ENCODE peak calls at places on chromosomes 12 and 14, in five cellular contexts. S is stomach, R is HCT116, H is uterus, K is transverse colon. D is an unnamed sample. For H3K27me3, the result is how much of the 10 kb centered on the place peaks cover.

GRCh38 chr12:99822273-99822672 is 162.5 kb downstream of the ANKS1B start:
- DNase-seq in S (no peak), R (no peak), H (no peak), K (no peak), D (no peak)

GRCh38 chr14:96204151-96205058 is at the start of gene BDKRB2:
- DNase-seq in S (peak), R (peak), H (peak), K (peak), D (peak)

GRCh38 chr14:100078997-100079561 is 13.9 kb downstream of the EVL start:
- DNase-seq in S (peak), R (no peak), H (no peak), K (peak), D (no peak)

GRCh38 chr14:66746316-66747006 is 238.5 kb downstream of the GPHN start:
- DNase-seq in S (no peak), R (peak), H (no peak), K (no peak), D (no peak)

GRCh38 chr14:100605230-100605629 is 18.0 kb upstream of the BEGAIN start:
- DNase-seq in S (no peak), R (no peak), H (no peak), K (no peak), D (no peak)

GRCh38 chr12:76236640-76237039 is 111.6 kb downstream of the BBS10 start:
- DNase-seq in S (no peak), R (peak), H (no peak), K (no peak), D (no peak)

GRCh38 chr12:106078358-106079025 is 60.3 kb downstream of the NUAK1 start:
- DNase-seq in S (no peak), R (no peak), H (peak), K (peak), D (no peak)

GRCh38 chr12:12859690-12860089 is 31.7 kb upstream of the GPRC5A start:
- DNase-seq in S (no peak), R (no peak), H (no peak), K (no peak), D (no peak)

GRCh38 chr12:77965790-77966189 is 135.1 kb downstream of the NAV3 start:
- DNase-seq in S (no peak), R (no peak), H (no peak), K (no peak), D (no peak)

GRCh38 chr12:16515666-16516065 is 90.3 kb downstream of the LMO3 start:
- DNase-seq in S (no peak), R (no peak), H (no peak), K (no peak), D (no peak)

GRCh38 chr14:105091335-105092123 is 26.3 kb upstream of the GPR132 start:
- DNase-seq in S (peak), R (peak), H (peak), K (peak), D (peak)

GRCh38 chr14:90839889-90840266 is 23.6 kb upstream of the TTC7B start:
- DNase-seq in S (no peak), R (no peak), H (no peak), K (no peak), D (no peak)

GRCh38 chr14:22887260-22887989 is 4.4 kb downstream of the REM2 start:
- DNase-seq in S (peak), R (peak), H (peak), K (peak), D (peak)

GRCh38 chr14:22888662-22889061 is 5.6 kb downstream of the REM2 start:
- DNase-seq in S (no peak), R (no peak), H (no peak), K (no peak), D (no peak)

GRCh38 chr14:22885975-22886374 is 3.0 kb downstream of the REM2 start:
- DNase-seq in S (no peak), R (no peak), H (no peak), K (no peak), D (no peak)

GRCh38 chr14:22886500-22887259 is 3.7 kb downstream of the REM2 start:
- DNase-seq in S (peak), R (peak), H (peak), K (peak), D (peak)

DNA sequence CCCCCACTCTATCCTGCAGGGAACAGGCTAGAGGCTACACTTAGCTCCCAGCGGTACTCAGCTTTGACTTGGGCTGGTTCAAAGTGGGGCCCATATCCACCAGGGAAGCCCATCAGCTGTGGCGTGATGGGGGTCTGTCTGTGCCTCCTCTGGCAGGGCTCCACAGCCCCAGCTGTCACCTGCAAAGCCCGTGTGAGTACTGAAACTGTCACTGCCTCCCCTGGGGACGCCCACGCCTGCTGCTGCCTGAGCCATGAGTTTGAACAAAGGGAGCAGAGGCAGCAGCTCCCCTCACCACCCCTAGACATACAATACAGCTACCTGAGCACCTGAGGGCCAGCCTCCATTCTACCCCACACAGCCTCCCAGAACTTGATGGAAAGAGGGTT is 5.0 kb downstream of the REM2 start:
- DNase-seq in S (no peak), R (no peak), H (no peak), K (peak), D (no peak)
- H3K4me3 ChIP-seq in S (peak), R (peak), H (no peak), K (no peak), D (peak)

GRCh38 chr12:26128180-26128579 is 3.3 kb upstream of the BHLHE41 start:
- DNase-seq in S (no peak), R (no peak), H (no peak), K (no peak), D (no peak)
- H3K27me3 ChIP-seq in S (under half), R (under half), H (under half), K (under half), D (under half)

GRCh38 chr12:53097207-53097563 is 282 bp upstream of the IGFBP6 start:
- DNase-seq in S (no peak), R (no peak), H (no peak), K (no peak), D (no peak)

GRCh38 chr12:53097564-53098353 is at the start of gene IGFBP6:
- DNase-seq in S (peak), R (no peak), H (peak), K (peak), D (no peak)

GRCh38 chr12:53096761-53097160 is 706 bp upstream of the IGFBP6 start:
- DNase-seq in S (peak), R (no peak), H (no peak), K (no peak), D (no peak)

GRCh38 chr12:53098982-53099651 is 1.6 kb downstream of the IGFBP6 start:
- DNase-seq in S (peak), R (peak), H (peak), K (peak), D (peak)

GRCh38 chr12:53098354-53098981 is 1.0 kb downstream of the IGFBP6 start:
- DNase-seq in S (peak), R (peak), H (peak), K (peak), D (no peak)
- TF ChIP-seq POLR2A in S (no peak), R (no peak), H (no peak), K (no peak), D (no peak)

DNA sequence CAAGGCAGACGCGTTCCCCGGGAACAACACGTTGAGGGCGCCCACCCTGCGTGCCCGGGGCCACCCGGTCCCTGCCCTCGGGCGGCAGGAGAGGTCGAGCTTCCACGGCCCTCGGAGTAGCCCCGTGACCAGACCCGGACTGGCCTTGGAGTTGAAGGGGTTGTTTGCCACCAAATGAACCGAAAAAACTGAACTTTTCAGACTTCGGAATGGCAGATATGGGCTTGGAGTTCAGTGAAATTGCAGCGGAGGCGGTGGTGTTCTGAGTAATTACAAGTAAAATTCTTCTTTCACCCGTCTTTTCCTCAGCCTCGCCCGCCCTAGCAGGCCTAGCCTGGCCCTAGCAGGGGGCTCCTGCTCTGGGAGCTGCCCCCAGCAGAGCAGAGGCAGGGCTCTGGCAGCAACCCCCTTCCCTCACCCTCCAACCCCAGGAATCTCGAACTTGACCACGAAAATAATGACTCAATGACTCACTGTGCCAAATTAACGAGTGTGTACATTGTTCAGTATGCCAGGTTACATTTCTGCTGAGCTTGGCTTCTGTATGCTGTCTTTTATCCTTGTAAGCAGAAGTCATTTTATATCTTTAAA is 1.1 kb downstream of the PAPLN start:
- DNase-seq in S (no peak), R (peak), H (no peak), K (no peak), D (peak)
- H3K4me3 ChIP-seq in S (peak), R (peak), H (peak), K (peak), D (peak)

DNA sequence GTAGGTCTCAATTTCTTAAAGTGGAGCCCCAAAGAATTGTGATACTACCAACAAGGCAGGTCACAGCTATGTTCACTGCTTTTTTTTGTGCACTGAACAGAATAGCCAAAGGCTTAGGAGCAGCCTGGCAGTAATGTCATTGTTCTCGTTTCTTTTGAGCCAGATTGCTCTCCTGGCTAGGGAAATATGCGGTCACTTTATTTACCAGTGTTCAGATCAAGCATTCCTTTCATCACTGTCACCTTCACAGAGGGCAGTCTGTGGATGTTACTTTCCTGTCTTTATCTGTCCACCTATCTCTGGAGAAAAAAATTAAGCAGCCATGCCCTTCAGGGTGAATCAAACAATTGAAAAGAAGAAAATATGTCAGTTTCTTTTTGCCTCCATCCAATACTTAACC is 159.6 kb downstream of the BTG1 start:
- DNase-seq in S (no peak), R (no peak), H (no peak), K (no peak), D (no peak)
- H3K27me3 ChIP-seq in S (under half), R (under half), H (under half), K (under half), D (under half)

GRCh38 chr14:41650802-41651201 is 44.1 kb downstream of the LRFN5 start:
- DNase-seq in S (no peak), R (no peak), H (no peak), K (no peak), D (no peak)
- TF ChIP-seq POLR2A in S (no peak), R (no peak), H (no peak), K (no peak), D (no peak)

DNA sequence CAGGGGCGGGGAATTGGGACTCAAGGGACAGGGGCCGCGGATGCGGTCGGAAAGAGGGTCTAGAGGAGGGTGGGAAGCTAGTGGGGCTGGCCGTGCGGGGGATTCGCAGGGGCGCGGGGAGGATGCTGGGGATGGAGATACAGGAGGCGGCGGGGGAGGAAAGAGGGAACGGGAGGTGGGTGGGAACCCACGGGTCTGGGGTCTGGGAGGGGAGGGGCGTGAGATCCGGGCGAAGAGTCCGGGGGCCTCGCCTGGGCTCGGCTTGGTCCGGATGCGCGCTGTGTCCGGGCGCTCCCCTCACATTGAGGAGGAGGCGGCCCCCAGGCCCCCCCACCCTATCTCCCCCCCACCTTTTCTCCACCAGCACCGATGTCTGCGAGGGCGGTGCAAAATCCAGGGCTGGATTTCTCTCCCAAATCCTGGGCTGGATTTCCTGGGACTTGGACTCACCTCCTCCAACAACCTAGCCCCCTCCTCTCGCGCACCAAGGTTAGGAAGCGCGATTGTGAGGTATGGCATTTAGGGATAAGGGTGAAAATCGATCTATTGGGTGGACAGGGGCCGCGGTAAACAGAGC is at the start of gene AGAP2:
- DNase-seq in S (no peak), R (no peak), H (no peak), K (no peak), D (no peak)
- H3K4me3 ChIP-seq in S (peak), R (no peak), H (peak), K (no peak), D (peak)

GRCh38 chr12:57236224-57236924 is 6.9 kb downstream of the SHMT2 start:
- DNase-seq in S (no peak), R (no peak), H (no peak), K (no peak), D (no peak)

GRCh38 chr12:57234233-57234570 is 4.7 kb downstream of the SHMT2 start:
- DNase-seq in S (no peak), R (no peak), H (no peak), K (no peak), D (no peak)

GRCh38 chr12:57234571-57235011 is 5.1 kb downstream of the SHMT2 start:
- DNase-seq in S (no peak), R (no peak), H (no peak), K (no peak), D (no peak)

GRCh38 chr12:57235728-57236131 is 6.2 kb downstream of the SHMT2 start:
- DNase-seq in S (no peak), R (no peak), H (no peak), K (no peak), D (no peak)

DNA sequence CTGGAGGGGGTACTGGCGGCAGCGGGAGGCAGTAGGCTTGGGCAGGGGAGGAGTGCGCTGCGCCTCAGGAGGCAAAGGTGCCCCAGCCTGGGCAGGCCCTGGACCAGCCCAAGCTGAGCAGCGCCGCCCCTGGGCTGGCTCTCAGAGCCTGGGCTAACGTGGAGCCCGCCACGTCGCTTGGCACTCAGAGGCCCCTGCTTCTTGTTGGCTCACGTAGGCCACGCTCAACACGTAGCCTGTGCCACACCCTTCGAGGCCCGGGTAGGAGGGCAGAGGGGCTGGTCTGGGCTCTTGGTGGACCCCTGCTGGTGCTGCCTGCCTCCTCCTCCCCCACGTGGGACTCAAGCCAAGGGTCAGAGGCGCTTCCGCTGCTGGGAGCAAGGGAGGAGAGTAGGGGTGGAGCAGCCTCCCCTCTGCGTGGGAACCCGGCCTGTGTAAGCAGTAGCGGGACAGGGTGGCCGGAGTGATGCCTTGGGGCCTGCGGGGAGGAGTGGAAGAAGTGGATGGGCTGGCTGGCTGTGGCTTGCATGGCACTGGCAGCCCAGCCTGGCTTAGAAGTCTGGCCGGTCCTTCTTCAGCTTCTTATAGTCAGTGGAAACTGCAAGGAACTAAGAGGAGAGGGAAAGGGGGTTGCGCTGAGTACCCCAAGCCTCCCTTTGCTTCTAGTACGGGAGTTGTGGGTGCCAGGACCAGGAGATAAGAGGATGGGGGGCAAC is 5.7 kb downstream of the SHMT2 start:
- DNase-seq in S (peak), R (no peak), H (peak), K (no peak), D (no peak)
- H3K27me3 ChIP-seq in S (half or more), R (under half), H (under half), K (under half), D (under half)

D was measured in prostate gland.